ENCODE peak calls at places on chromosomes 4 and X, in eight cellular contexts. H, E, B, A, V, X, U and W are unnamed samples.

GRCh38 chr4:110055014-110055768 is 142.5 kb downstream of the EGF start:
- DNase-seq in H (no peak), E (no peak), B (no peak), A (no peak), V (no peak), X (peak), U (peak), W (peak)

GRCh38 chrX:38803286-38803608 is 2.0 kb downstream of the MID1IP1 start:
- DNase-seq in H (no peak), E (no peak), B (no peak), A (no peak), V (no peak), X (no peak), U (no peak), W (no peak)

GRCh38 chrX:24515447-24515846 is 50.4 kb downstream of the PDK3 start:
- DNase-seq in H (no peak), E (no peak), B (no peak), A (no peak), V (no peak), X (no peak), U (no peak), W (peak)

GRCh38 chrX:88988796-88989195 is 241.8 kb downstream of the CPXCR1 start:
- DNase-seq in H (no peak), E (no peak), B (no peak), A (no peak), V (no peak), X (no peak), U (no peak), W (no peak)

GRCh38 chr4:15769202-15769601 is 8.9 kb upstream of the CD38 start:
- DNase-seq in H (no peak), E (no peak), B (no peak), A (no peak), V (no peak), X (no peak), U (no peak), W (no peak)

GRCh38 chr4:145679991-145680455 is at the start of gene C4orf51:
- DNase-seq in H (no peak), E (no peak), B (no peak), A (no peak), V (no peak), X (no peak), U (peak), W (peak)

GRCh38 chrX:9611436-9612145 is 146.7 kb downstream of the TBL1X start:
- DNase-seq in H (no peak), E (no peak), B (no peak), A (peak), V (no peak), X (no peak), U (peak), W (no peak)

GRCh38 chr4:108168672-108169562 is at the start of gene LEF1:
- DNase-seq in H (peak), E (no peak), B (peak), A (peak), V (peak), X (no peak), U (no peak), W (peak)

GRCh38 chr4:1021386-1022050 is 10.1 kb downstream of the FGFRL1 start:
- DNase-seq in H (no peak), E (no peak), B (no peak), A (no peak), V (no peak), X (peak), U (no peak), W (no peak)

GRCh38 chr4:99341426-99341825 is 11.1 kb downstream of the ADH1C start:
- DNase-seq in H (no peak), E (no peak), B (no peak), A (no peak), V (no peak), X (no peak), U (no peak), W (no peak)

GRCh38 chr4:105837037-105837436 is 58.2 kb upstream of the NPNT start:
- DNase-seq in H (no peak), E (no peak), B (no peak), A (no peak), V (no peak), X (no peak), U (no peak), W (no peak)

GRCh38 chr4:184104419-184105101 is 113.1 kb downstream of the ENPP6 start:
- DNase-seq in H (no peak), E (peak), B (no peak), A (no peak), V (no peak), X (no peak), U (peak), W (no peak)

GRCh38 chr4:36159208-36159607 is 85.1 kb downstream of the ARAP2 start:
- DNase-seq in H (peak), E (no peak), B (peak), A (peak), V (no peak), X (no peak), U (peak), W (no peak)

GRCh38 chr4:19486400-19486799 is 765.3 kb upstream of the SLIT2 start:
- DNase-seq in H (no peak), E (no peak), B (no peak), A (peak), V (no peak), X (no peak), U (no peak), W (no peak)

GRCh38 chrX:54602563-54602962 is 72.5 kb downstream of the GNL3L start:
- DNase-seq in H (no peak), E (no peak), B (no peak), A (no peak), V (no peak), X (no peak), U (no peak), W (no peak)

GRCh38 chrX:49810233-49810632 is 18.9 kb upstream of the PAGE4 start:
- DNase-seq in H (no peak), E (no peak), B (no peak), A (no peak), V (no peak), X (no peak), U (no peak), W (no peak)

GRCh38 chr4:188941524-188942109 is 802.4 kb downstream of the TRIML1 start:
- DNase-seq in H (no peak), E (peak), B (no peak), A (no peak), V (no peak), X (no peak), U (no peak), W (peak)

GRCh38 chrX:51332188-51332942 is at the start of gene NUDT10:
- DNase-seq in H (peak), E (no peak), B (peak), A (peak), V (no peak), X (no peak), U (no peak), W (peak)

GRCh38 chrX:93422693-93423092 is 250.7 kb downstream of the NAP1L3 start:
- DNase-seq in H (peak), E (no peak), B (peak), A (peak), V (peak), X (no peak), U (peak), W (peak)

GRCh38 chrX:53280703-53281320 is 572 bp downstream of the IQSEC2 start:
- DNase-seq in H (no peak), E (no peak), B (no peak), A (no peak), V (no peak), X (no peak), U (no peak), W (peak)

GRCh38 chr4:13907255-13907751 is 279.8 kb upstream of the BOD1L1 start:
- DNase-seq in H (no peak), E (peak), B (no peak), A (no peak), V (no peak), X (no peak), U (peak), W (peak)

GRCh38 chrX:1491851-1492349 is 39.2 kb upstream of the ASMTL start:
- DNase-seq in H (peak), E (no peak), B (no peak), A (peak), V (peak), X (peak), U (peak), W (no peak)

GRCh38 chrX:19846995-19847790 is 40.2 kb downstream of the SH3KBP1 start:
- DNase-seq in H (no peak), E (peak), B (peak), A (no peak), V (peak), X (no peak), U (no peak), W (peak)

GRCh38 chr4:172950990-172951389 is 217.6 kb upstream of the GALNT7 start:
- DNase-seq in H (no peak), E (no peak), B (no peak), A (no peak), V (no peak), X (no peak), U (no peak), W (no peak)

GRCh38 chr4:184316821-184317220 is 99.1 kb upstream of the ENPP6 start:
- DNase-seq in H (no peak), E (no peak), B (no peak), A (no peak), V (no peak), X (no peak), U (no peak), W (no peak)

GRCh38 chr4:166594326-166594946 is 639.9 kb downstream of the SPOCK3 start:
- DNase-seq in H (peak), E (peak), B (peak), A (peak), V (peak), X (peak), U (peak), W (no peak)
- TF ChIP-seq USF2 in H (no peak), E (no peak), B (no peak), A (no peak), V (no peak), X (no peak), U (no peak), W (no peak)

GRCh38 chr4:8010618-8011017 is 71.0 kb upstream of the AFAP1 start:
- DNase-seq in H (no peak), E (no peak), B (no peak), A (peak), V (no peak), X (no peak), U (peak), W (peak)

GRCh38 chr4:8008391-8008790 is 68.7 kb upstream of the AFAP1 start:
- DNase-seq in H (no peak), E (no peak), B (no peak), A (no peak), V (no peak), X (no peak), U (no peak), W (no peak)

GRCh38 chr4:8009097-8009496 is 69.4 kb upstream of the AFAP1 start:
- DNase-seq in H (no peak), E (no peak), B (no peak), A (no peak), V (no peak), X (no peak), U (no peak), W (no peak)

GRCh38 chr4:8007581-8007980 is 67.9 kb upstream of the AFAP1 start:
- DNase-seq in H (no peak), E (no peak), B (no peak), A (no peak), V (no peak), X (no peak), U (no peak), W (no peak)

GRCh38 chr4:8009710-8010534 is 70.3 kb upstream of the AFAP1 start:
- DNase-seq in H (no peak), E (no peak), B (no peak), A (peak), V (no peak), X (no peak), U (peak), W (no peak)
- TF ChIP-seq USF2 in H (no peak), E (no peak), B (no peak), A (no peak), V (no peak), X (no peak), U (no peak), W (no peak)

GRCh38 chrX:153934473-153935325 is at the start of gene NAA10:
- DNase-seq in H (peak), E (peak), B (no peak), A (peak), V (peak), X (no peak), U (peak), W (peak)
- TF ChIP-seq USF2 in H (no peak), E (no peak), B (no peak), A (no peak), V (no peak), X (no peak), U (no peak), W (no peak)

GRCh38 chr4:128285085-128286023 is 2.3 kb downstream of the PGRMC2 start:
- DNase-seq in H (no peak), E (no peak), B (no peak), A (no peak), V (no peak), X (no peak), U (peak), W (no peak)
- TF ChIP-seq USF2 in H (no peak), E (peak), B (no peak), A (no peak), V (no peak), X (no peak), U (peak), W (no peak)

DNA sequence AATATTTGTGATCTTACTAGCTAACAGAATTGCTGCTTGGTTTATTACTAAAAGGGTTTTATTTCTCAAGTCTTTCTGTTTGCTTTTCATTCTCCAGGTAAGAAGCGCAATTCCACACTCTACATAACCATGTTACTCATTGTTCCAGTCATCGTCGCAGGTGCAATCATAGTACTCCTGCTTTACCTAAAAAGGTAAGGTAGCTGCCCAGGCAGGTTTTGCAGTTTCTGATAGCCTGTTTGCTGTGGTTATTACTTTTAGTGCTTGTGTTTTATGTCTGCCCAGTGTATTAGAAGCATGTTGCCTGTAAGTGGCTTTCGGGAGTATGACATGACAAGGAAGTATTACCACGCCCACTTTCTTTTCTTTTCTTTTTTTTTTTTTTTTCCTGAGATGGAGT is 46.4 kb downstream of the IL13RA1 start:
- DNase-seq in H (no peak), E (no peak), B (no peak), A (no peak), V (no peak), X (no peak), U (no peak), W (no peak)
- TF ChIP-seq USF2 in H (no peak), E (no peak), B (no peak), A (no peak), V (no peak), X (no peak), U (no peak), W (no peak)

DNA sequence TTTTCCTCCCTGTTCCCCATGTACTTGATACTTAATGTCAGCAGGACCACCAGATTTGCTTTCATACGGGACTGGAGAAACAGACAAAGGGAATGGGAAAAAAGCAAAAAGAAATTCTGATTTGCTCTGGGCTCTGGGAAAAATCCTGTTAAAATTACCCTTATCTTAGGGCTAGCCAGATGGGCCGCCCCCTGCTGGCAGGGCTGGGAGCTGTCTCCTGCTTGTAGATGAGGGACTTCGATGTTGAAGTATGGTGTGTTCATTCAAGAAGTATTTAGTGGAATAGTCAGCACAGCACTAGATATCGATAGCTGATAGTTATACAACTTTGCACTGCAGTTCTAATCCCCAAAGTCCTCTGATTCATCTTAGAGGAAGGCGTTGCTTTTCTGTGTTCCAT is 45.8 kb downstream of the BCORL1 start:
- DNase-seq in H (peak), E (peak), B (no peak), A (peak), V (peak), X (no peak), U (no peak), W (peak)
- TF ChIP-seq USF2 in H (no peak), E (no peak), B (no peak), A (no peak), V (no peak), X (no peak), U (no peak), W (no peak)

DNA sequence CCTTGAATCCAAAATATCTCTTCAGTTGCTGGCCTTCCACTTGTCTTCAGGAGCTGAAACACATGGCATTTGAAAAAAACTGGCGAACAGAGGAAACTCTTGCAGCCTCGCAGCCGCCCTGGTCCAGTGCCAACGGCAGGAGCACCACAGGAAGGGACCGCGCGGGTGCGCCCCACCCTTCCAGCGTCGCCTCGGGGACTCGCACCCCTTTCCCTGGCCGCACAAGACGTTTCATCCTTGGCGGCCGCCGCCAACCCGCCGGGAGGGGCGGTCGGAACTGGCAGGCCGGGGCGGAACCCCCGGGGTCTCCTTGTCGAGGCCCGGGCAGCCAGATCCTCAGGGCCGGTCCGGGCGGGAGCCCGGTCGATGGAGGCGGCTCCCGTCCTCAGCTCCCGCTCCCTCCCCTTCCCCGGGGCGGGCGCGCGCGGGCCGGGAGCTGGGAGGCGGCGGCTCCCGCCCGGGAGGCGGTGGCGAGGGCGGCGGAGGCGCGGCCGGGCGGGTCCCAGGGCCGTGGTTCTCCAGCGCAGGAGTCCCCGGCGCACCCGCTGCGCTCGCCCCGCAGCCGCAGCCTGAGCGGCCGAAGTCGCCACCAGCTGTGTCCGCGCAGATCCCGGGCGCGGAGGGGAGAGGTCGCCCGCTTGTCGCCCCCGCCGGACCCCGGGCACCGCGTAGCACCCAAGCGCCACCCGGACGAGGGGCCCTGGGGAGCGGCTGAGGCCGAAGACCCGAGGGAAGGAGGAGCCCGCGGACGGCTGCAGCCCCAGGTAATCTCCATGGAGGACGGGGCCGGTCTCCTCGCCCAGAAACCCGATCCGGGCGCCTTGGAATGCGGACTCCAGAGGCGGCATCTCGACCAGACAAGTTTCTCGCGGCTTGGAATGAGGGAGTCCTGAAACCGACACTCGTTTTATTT is 882 bp upstream of the NDST3 start:
- DNase-seq in H (peak), E (peak), B (no peak), A (peak), V (peak), X (no peak), U (no peak), W (peak)
- TF ChIP-seq USF2 in H (no peak), E (no peak), B (no peak), A (no peak), V (no peak), X (no peak), U (no peak), W (no peak)

DNA sequence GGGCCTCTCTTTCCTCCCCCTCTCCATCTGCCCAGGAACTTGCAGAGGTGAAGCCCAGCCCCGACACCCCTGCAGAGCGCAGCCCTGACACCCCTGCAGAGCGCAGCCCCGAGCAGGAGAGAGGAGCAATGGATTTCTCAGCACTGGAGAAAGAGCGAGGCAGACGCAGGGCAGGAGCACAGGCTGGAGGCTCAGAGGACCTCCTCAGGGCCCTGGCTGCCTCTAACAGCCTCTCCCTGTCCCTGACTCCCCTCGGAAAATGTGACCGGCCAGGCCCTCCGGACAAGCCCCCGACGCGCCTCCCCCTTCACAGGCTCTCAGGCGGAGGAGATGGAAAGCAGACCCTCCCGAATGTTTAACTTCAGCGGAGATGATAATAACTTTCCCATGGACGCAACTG is 200.8 kb upstream of the BCOR start:
- DNase-seq in H (peak), E (no peak), B (no peak), A (peak), V (no peak), X (no peak), U (no peak), W (no peak)
- TF ChIP-seq USF2 in H (no peak), E (no peak), B (no peak), A (no peak), V (no peak), X (no peak), U (no peak), W (no peak)

GRCh38 chr4:38686682-38687081 is 22.7 kb downstream of the KLF3 start:
- DNase-seq in H (no peak), E (no peak), B (no peak), A (peak), V (no peak), X (no peak), U (no peak), W (no peak)
- TF ChIP-seq USF2 in H (no peak), E (no peak), B (no peak), A (no peak), V (no peak), X (no peak), U (no peak), W (no peak)